ENCODE peak calls at places on chromosomes 12 and 14, in six cellular contexts. One of them, this sample, is unnamed.

GRCh38 chr14:91356218-91356763 is 61.3 kb downstream of the CCDC88C start:
- DNase-seq in GM23248: no peak
- DNase-seq in neural progenitor cell: no peak
- DNase-seq in SK-N-SH: no peak
- DNase-seq in HCT116: no peak
- DNase-seq in MM.1S: no peak
- DNase-seq in this sample: no peak

GRCh38 chr12:113214938-113215400 is 6.3 kb upstream of the TPCN1 start:
- DNase-seq in GM23248: peak; percentile 99
- DNase-seq in neural progenitor cell: no peak
- DNase-seq in SK-N-SH: peak; percentile 45
- DNase-seq in HCT116: peak; percentile 93
- DNase-seq in MM.1S: no peak
- DNase-seq in this sample: peak; percentile 99

GRCh38 chr12:130351331-130351730 is 13.6 kb downstream of the PIWIL1 start:
- DNase-seq in GM23248: no peak
- DNase-seq in neural progenitor cell: no peak
- DNase-seq in SK-N-SH: no peak
- DNase-seq in HCT116: no peak
- DNase-seq in MM.1S: no peak
- DNase-seq in this sample: no peak

GRCh38 chr14:36028218-36028617 is 148.3 kb downstream of the PTCSC3 start:
- DNase-seq in GM23248: no peak
- DNase-seq in neural progenitor cell: no peak
- DNase-seq in SK-N-SH: no peak
- DNase-seq in HCT116: no peak
- DNase-seq in MM.1S: no peak
- DNase-seq in this sample: peak; percentile 28

GRCh38 chr12:116882742-116883141 is 1.5 kb upstream of the HRK start:
- DNase-seq in GM23248: peak; percentile 62
- DNase-seq in neural progenitor cell: peak; percentile 49
- DNase-seq in SK-N-SH: peak; percentile 41
- DNase-seq in HCT116: no peak
- DNase-seq in MM.1S: no peak
- DNase-seq in this sample: peak; percentile 70

GRCh38 chr14:79680087-79680486 is 531.2 kb downstream of the DIO2 start:
- DNase-seq in GM23248: no peak
- DNase-seq in neural progenitor cell: no peak
- DNase-seq in SK-N-SH: no peak
- DNase-seq in HCT116: no peak
- DNase-seq in MM.1S: no peak
- DNase-seq in this sample: no peak

GRCh38 chr12:92551853-92552397 is 150.9 kb upstream of the PLEKHG7 start:
- DNase-seq in GM23248: peak; percentile 60
- DNase-seq in neural progenitor cell: no peak
- DNase-seq in SK-N-SH: no peak
- DNase-seq in HCT116: no peak
- DNase-seq in MM.1S: peak; percentile 79
- DNase-seq in this sample: peak; percentile 68

GRCh38 chr14:61866932-61867920 is 105.0 kb downstream of the SNAPC1 start:
- DNase-seq in GM23248: peak; percentile 4
- DNase-seq in neural progenitor cell: no peak
- DNase-seq in SK-N-SH: no peak
- DNase-seq in HCT116: no peak
- DNase-seq in MM.1S: no peak
- DNase-seq in this sample: peak; percentile 90

GRCh38 chr12:32264995-32265394 is 134.4 kb upstream of the FGD4 start:
- DNase-seq in GM23248: peak; percentile 20
- DNase-seq in neural progenitor cell: no peak
- DNase-seq in SK-N-SH: no peak
- DNase-seq in HCT116: no peak
- DNase-seq in MM.1S: peak; percentile 77
- DNase-seq in this sample: no peak

GRCh38 chr12:52025301-52026172 is 18.8 kb downstream of the TAMALIN start:
- DNase-seq in GM23248: peak; percentile 92
- DNase-seq in neural progenitor cell: peak; percentile 91
- DNase-seq in SK-N-SH: peak; percentile 87
- DNase-seq in HCT116: peak; percentile 86
- DNase-seq in MM.1S: peak; percentile 79
- DNase-seq in this sample: peak; percentile 90

GRCh38 chr12:98939350-98939749 is 294.3 kb downstream of the APAF1 start:
- DNase-seq in GM23248: peak; percentile 72
- DNase-seq in neural progenitor cell: peak; percentile 49
- DNase-seq in SK-N-SH: peak; percentile 8
- DNase-seq in HCT116: peak; percentile 22
- DNase-seq in MM.1S: peak; percentile 25
- DNase-seq in this sample: peak; percentile 42

GRCh38 chr12:130668286-130669204 is 47.6 kb downstream of the RIMBP2 start:
- DNase-seq in GM23248: no peak
- DNase-seq in neural progenitor cell: no peak
- DNase-seq in SK-N-SH: no peak
- DNase-seq in HCT116: no peak
- DNase-seq in MM.1S: no peak
- DNase-seq in this sample: no peak

GRCh38 chr12:27610380-27610779 is 85.9 kb upstream of the REP15 start:
- DNase-seq in GM23248: peak; percentile 72
- DNase-seq in neural progenitor cell: no peak
- DNase-seq in SK-N-SH: no peak
- DNase-seq in HCT116: peak; percentile 26
- DNase-seq in MM.1S: no peak
- DNase-seq in this sample: peak; percentile 88

GRCh38 chr14:67738740-67739504 is 37.2 kb downstream of the RDH12 start:
- DNase-seq in GM23248: peak; percentile 98
- DNase-seq in neural progenitor cell: no peak
- DNase-seq in SK-N-SH: no peak
- DNase-seq in HCT116: peak; percentile 19
- DNase-seq in MM.1S: no peak
- DNase-seq in this sample: peak; percentile 93

GRCh38 chr14:37584211-37585100 is 10.6 kb downstream of the FOXA1 start:
- DNase-seq in GM23248: no peak
- DNase-seq in neural progenitor cell: no peak
- DNase-seq in SK-N-SH: no peak
- DNase-seq in HCT116: no peak
- DNase-seq in MM.1S: no peak
- DNase-seq in this sample: peak; percentile 71

GRCh38 chr12:131208425-131208824 is 254.7 kb downstream of the ADGRD1 start:
- DNase-seq in GM23248: no peak
- DNase-seq in neural progenitor cell: no peak
- DNase-seq in SK-N-SH: no peak
- DNase-seq in HCT116: no peak
- DNase-seq in MM.1S: no peak
- DNase-seq in this sample: no peak

GRCh38 chr14:100738704-100739131 is 12.0 kb downstream of the DLK1 start:
- DNase-seq in GM23248: no peak
- DNase-seq in neural progenitor cell: no peak
- DNase-seq in SK-N-SH: peak; percentile 34
- DNase-seq in HCT116: no peak
- DNase-seq in MM.1S: no peak
- DNase-seq in this sample: no peak

GRCh38 chr12:64603183-64603841 is 7.0 kb upstream of the RASSF3 start:
- DNase-seq in GM23248: no peak
- DNase-seq in neural progenitor cell: no peak
- DNase-seq in SK-N-SH: no peak
- DNase-seq in HCT116: no peak
- DNase-seq in MM.1S: no peak
- DNase-seq in this sample: no peak

GRCh38 chr14:97120204-97121120 is 323.3 kb downstream of the VRK1 start:
- DNase-seq in GM23248: no peak
- DNase-seq in neural progenitor cell: no peak
- DNase-seq in SK-N-SH: no peak
- DNase-seq in HCT116: no peak
- DNase-seq in MM.1S: no peak
- DNase-seq in this sample: peak; percentile 30

GRCh38 chr12:127928615-127929014 is 338.4 kb upstream of the TMEM132C start:
- DNase-seq in GM23248: peak; percentile 66
- DNase-seq in neural progenitor cell: no peak
- DNase-seq in SK-N-SH: no peak
- DNase-seq in HCT116: no peak
- DNase-seq in MM.1S: no peak
- DNase-seq in this sample: peak; percentile 70

DNA sequence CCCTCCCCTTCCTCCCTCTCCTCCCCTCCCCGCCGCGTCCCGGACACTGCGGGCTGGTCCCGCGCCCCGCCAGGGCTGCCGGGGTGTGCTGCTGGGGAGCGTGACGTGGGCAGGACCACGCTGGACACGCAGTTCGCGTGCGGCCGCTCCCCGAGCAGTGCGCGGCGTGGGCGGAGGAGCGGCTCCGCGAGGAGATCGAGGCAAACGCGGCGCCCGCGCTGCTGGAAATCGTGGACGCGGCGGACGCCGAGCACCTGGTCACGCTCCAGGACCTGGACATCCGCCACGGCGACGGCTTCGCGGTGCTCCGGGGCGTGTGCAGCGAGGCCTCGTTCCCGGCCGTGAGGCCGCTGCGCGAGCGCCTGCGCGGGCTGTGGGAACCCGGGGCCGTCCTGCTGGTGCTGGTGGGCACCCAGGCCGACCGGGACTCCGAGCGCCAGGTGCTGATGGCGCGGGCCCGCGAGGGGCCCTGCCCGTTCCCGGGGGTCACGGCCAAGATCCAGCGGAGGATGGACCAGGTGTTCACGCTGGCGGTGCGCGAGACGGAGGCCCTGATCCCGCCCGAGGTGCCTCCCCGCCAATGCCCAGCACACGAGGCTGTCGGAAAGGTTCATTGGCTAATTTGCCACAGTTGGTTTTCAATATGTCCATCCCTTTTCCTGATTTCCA is 84.3 kb downstream of the TNFAIP2 start:
- DNase-seq in GM23248: peak; percentile 83
- DNase-seq in neural progenitor cell: peak; percentile 45
- DNase-seq in SK-N-SH: peak; percentile 79
- DNase-seq in HCT116: no peak
- DNase-seq in MM.1S: no peak
- DNase-seq in this sample: no peak
- H3K9me3 ChIP-seq in GM23248: no peaks in the 10 kb centered on the region
- H3K9me3 ChIP-seq in neural progenitor cell: no peaks in the 10 kb centered on the region
- H3K9me3 ChIP-seq in SK-N-SH: no peaks in the 10 kb centered on the region
- H3K9me3 ChIP-seq in HCT116: peaks cover 20% of the 10 kb centered on the region
- H3K9me3 ChIP-seq in MM.1S: no peaks in the 10 kb centered on the region
- H3K9me3 ChIP-seq in this sample: peaks cover 21% of the 10 kb centered on the region

DNA sequence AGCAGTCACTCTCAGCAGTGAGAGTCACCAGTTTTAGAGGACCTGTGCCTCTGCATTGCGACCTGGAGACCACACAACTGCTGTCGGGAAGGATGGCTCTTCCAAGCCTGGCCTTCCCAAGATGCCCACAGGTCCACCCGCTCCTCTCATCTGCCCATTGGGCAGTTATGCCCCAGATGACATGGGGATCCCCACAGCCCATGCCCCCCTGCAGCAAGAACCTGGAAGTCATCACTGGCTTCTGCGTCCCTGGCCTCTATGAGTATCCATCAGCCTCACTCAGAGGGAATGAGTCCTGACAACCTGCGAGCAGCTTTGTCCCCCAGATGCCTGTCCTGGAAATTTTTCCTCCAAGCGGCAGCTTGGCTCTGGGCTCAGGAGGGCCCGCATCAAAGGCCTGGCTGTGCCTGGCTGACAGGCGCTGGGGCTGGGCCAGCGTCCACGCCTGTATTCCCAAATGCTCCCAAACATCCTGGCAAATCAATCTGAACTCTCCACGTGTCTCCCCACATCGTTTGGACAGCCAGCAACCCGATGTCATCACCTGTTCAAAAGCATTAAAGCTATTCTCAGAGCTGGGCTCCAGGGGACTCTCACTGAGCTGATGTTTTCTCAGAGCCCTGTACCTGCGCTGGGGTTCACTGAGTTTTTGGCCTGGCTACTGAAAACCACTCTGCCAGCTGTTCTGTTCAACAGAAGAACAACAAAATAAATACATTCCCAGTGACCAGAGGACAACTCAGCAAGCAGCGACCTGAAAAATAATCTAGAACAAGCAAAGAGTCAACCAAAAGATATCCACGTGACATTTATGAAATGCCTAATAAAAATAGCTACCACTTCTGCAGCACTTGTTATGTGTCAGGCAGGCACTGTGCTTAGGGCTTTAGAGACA is 57.8 kb downstream of the CLMN start:
- DNase-seq in GM23248: no peak
- DNase-seq in neural progenitor cell: no peak
- DNase-seq in SK-N-SH: no peak
- DNase-seq in HCT116: no peak
- DNase-seq in MM.1S: no peak
- DNase-seq in this sample: peak; percentile 54
- H3K9ac ChIP-seq in GM23248: no peak overlapping the region
- H3K9ac ChIP-seq in neural progenitor cell: no peak overlapping the region
- H3K9ac ChIP-seq in SK-N-SH: no peak overlapping the region
- H3K9ac ChIP-seq in HCT116: no peak overlapping the region
- H3K9ac ChIP-seq in MM.1S: no peak overlapping the region
- H3K9ac ChIP-seq in this sample: no peak overlapping the region

GRCh38 chr14:102622262-102622885 is 29.9 kb downstream of the RCOR1 start:
- DNase-seq in GM23248: no peak
- DNase-seq in neural progenitor cell: peak; percentile 31
- DNase-seq in SK-N-SH: no peak
- DNase-seq in HCT116: no peak
- DNase-seq in MM.1S: no peak
- DNase-seq in this sample: no peak
- TF ChIP-seq EZH2phosphoT487 in GM23248: no peak
- TF ChIP-seq EZH2phosphoT487 in neural progenitor cell: no peak
- TF ChIP-seq EZH2phosphoT487 in SK-N-SH: no peak
- TF ChIP-seq EZH2phosphoT487 in HCT116: no peak
- TF ChIP-seq EZH2phosphoT487 in MM.1S: no peak
- TF ChIP-seq EZH2phosphoT487 in this sample: no peak

DNA sequence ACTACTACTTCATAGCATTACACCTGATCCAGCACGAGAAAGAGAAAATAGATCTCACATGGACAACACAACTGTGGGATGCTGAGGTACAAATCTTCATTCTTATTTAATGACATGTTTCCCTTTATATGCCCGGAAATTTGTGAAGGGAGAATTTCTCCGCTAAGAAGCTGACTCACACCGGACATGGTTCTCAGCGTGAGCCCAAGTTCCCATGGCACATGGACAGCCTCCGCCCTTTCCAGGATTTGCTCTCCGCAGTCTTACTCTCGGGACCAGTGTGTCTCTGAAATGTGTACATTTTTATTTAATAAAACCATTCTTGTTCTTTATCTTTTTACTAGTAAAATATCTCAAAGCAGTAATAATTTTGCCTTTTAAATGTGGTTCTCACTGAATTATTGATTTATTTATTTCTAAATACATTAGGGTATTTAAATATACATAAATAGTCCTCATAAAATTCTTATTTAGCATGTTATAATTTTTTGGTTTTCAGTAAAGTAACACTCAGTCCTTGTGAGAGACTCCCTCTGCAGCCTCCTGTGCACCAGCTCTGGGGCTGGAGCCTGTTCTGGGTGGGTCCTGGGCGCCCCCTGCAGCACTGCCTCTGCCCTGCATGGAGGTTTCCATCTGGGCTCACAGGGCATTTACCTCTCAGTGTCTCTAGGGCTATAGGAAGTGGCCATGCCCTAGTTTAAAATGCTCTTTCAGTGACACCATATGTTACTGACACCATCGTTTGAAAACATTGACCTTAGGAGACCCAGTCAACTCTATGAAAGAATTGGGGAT is 1155.0 kb downstream of the TMEM121 start:
- DNase-seq in GM23248: no peak
- DNase-seq in neural progenitor cell: no peak
- DNase-seq in SK-N-SH: no peak
- DNase-seq in HCT116: no peak
- DNase-seq in MM.1S: no peak
- DNase-seq in this sample: no peak
- H3K9me3 ChIP-seq in GM23248: no peaks in the 10 kb centered on the region
- H3K9me3 ChIP-seq in neural progenitor cell: peaks cover 14% of the 10 kb centered on the region
- H3K9me3 ChIP-seq in SK-N-SH: no peaks in the 10 kb centered on the region
- H3K9me3 ChIP-seq in HCT116: peaks cover 19% of the 10 kb centered on the region
- H3K9me3 ChIP-seq in MM.1S: no peaks in the 10 kb centered on the region
- H3K9me3 ChIP-seq in this sample: peaks cover 3% of the 10 kb centered on the region

GRCh38 chr14:50363734-50364113 is 33.0 kb downstream of the CDKL1 start:
- DNase-seq in GM23248: peak; percentile 69
- DNase-seq in neural progenitor cell: no peak
- DNase-seq in SK-N-SH: no peak
- DNase-seq in HCT116: no peak
- DNase-seq in MM.1S: peak; percentile 67
- DNase-seq in this sample: no peak
- H3K9ac ChIP-seq in GM23248: peak overlapping the region; percentile 66
- H3K9ac ChIP-seq in neural progenitor cell: no peak overlapping the region
- H3K9ac ChIP-seq in SK-N-SH: no peak overlapping the region
- H3K9ac ChIP-seq in HCT116: no peak overlapping the region
- H3K9ac ChIP-seq in MM.1S: no peak overlapping the region
- H3K9ac ChIP-seq in this sample: no peak overlapping the region

This sample was measured in PC-3.